ENCODE peak calls at places on chromosomes 5 and 9, in four cellular contexts. W is epithelial cell of esophagus, O is adrenal gland, M is DND-41. P is an unnamed sample.

GRCh38 chr9:109737295-109737694 is 42.7 kb upstream of the PALM2AKAP2 start:
- DNase-seq in W (no peak), O (no peak), M (no peak), P (no peak)

GRCh38 chr5:42994285-42995151 is 45.6 kb downstream of the ANXA2R start:
- DNase-seq in W (peak), O (peak), M (peak), P (peak)

GRCh38 chr9:137300607-137301085 is 1.4 kb downstream of the NRARP start:
- DNase-seq in W (no peak), O (no peak), M (no peak), P (no peak)

GRCh38 chr9:31372796-31373587 is 1011.5 kb upstream of the ACO1 start:
- DNase-seq in W (peak), O (no peak), M (no peak), P (no peak)

GRCh38 chr9:87567988-87568800 is 70.5 kb downstream of the DAPK1 start:
- DNase-seq in W (no peak), O (no peak), M (no peak), P (no peak)

GRCh38 chr5:79181419-79182022 is 54.4 kb upstream of the JMY start:
- DNase-seq in W (peak), O (no peak), M (no peak), P (no peak)

GRCh38 chr9:86034863-86035734 is 64.3 kb downstream of the GOLM1 start:
- DNase-seq in W (peak), O (peak), M (no peak), P (no peak)

GRCh38 chr9:136840877-136841645 is 1.2 kb upstream of the AJM1 start:
- DNase-seq in W (peak), O (peak), M (peak), P (no peak)

GRCh38 chr5:135930029-135930948 is 24.5 kb downstream of the LECT2 start:
- DNase-seq in W (no peak), O (peak), M (no peak), P (no peak)

GRCh38 chr9:132141364-132141947 is 20.4 kb upstream of the NTNG2 start:
- DNase-seq in W (no peak), O (no peak), M (no peak), P (no peak)

GRCh38 chr9:70455993-70456704 is 41.7 kb upstream of the KLF9 start:
- DNase-seq in W (no peak), O (no peak), M (no peak), P (no peak)

GRCh38 chr9:70403166-70403565 is 11.3 kb downstream of the KLF9 start:
- DNase-seq in W (no peak), O (no peak), M (no peak), P (no peak)

GRCh38 chr5:44603496-44604272 is 205.1 kb upstream of the MRPS30 start:
- DNase-seq in W (peak), O (no peak), M (no peak), P (no peak)

GRCh38 chr9:80485420-80485819 is 913.7 kb downstream of the TLE4 start:
- DNase-seq in W (peak), O (no peak), M (no peak), P (no peak)

GRCh38 chr9:16519001-16519400 is 351.5 kb downstream of the BNC2 start:
- DNase-seq in W (no peak), O (no peak), M (no peak), P (no peak)

GRCh38 chr5:159851053-159851452 is 65.2 kb upstream of the ADRA1B start:
- DNase-seq in W (peak), O (no peak), M (no peak), P (no peak)

GRCh38 chr9:137740311-137740710 is 121.5 kb downstream of the EHMT1 start:
- DNase-seq in W (no peak), O (no peak), M (no peak), P (no peak)

GRCh38 chr9:23123048-23123632 is 676.5 kb downstream of the DMRTA1 start:
- DNase-seq in W (peak), O (peak), M (peak), P (no peak)

GRCh38 chr9:125296843-125297372 is 35.3 kb downstream of the GAPVD1 start:
- DNase-seq in W (no peak), O (no peak), M (no peak), P (no peak)

GRCh38 chr5:58648846-58649245 is 66.0 kb downstream of the RAB3C start:
- DNase-seq in W (no peak), O (no peak), M (no peak), P (no peak)

GRCh38 chr5:126106032-126106431 is 317.2 kb upstream of the GRAMD2B start:
- DNase-seq in W (peak), O (no peak), M (no peak), P (no peak)

GRCh38 chr9:108113579-108113978 is 624.0 kb upstream of the KLF4 start:
- DNase-seq in W (no peak), O (no peak), M (no peak), P (no peak)

GRCh38 chr5:72453260-72453775 is 53.9 kb downstream of the ZNF366 start:
- DNase-seq in W (no peak), O (no peak), M (no peak), P (no peak)

GRCh38 chr9:83186354-83186753 is 123.4 kb upstream of the RASEF start:
- DNase-seq in W (no peak), O (no peak), M (no peak), P (no peak)

GRCh38 chr5:64754066-64754465 is 14.4 kb downstream of the SREK1IP1 start:
- DNase-seq in W (no peak), O (no peak), M (no peak), P (no peak)

GRCh38 chr9:85483214-85483613 is 258.5 kb downstream of the AGTPBP1 start:
- DNase-seq in W (peak), O (no peak), M (no peak), P (no peak)

GRCh38 chr9:35649431-35650340 is 1.0 kb downstream of the SIT1 start:
- DNase-seq in W (no peak), O (no peak), M (peak), P (no peak)

GRCh38 chr5:18375637-18376036 is 741.4 kb downstream of the TAF11L14 start:
- DNase-seq in W (no peak), O (no peak), M (no peak), P (no peak)

GRCh38 chr9:4297151-4297794 is 2.6 kb downstream of the GLIS3 start:
- DNase-seq in W (peak), O (peak), M (peak), P (no peak)
- TF ChIP-seq CTCF in W (peak), O (peak), M (peak), P (peak)

GRCh38 chr5:180784497-180785097 is 18.0 kb downstream of the MGAT1 start:
- DNase-seq in W (peak), O (peak), M (peak), P (peak)

GRCh38 chr5:180787025-180787424 is 15.6 kb downstream of the MGAT1 start:
- DNase-seq in W (no peak), O (no peak), M (no peak), P (no peak)

GRCh38 chr5:180785151-180785781 is 17.3 kb downstream of the MGAT1 start:
- DNase-seq in W (peak), O (peak), M (no peak), P (no peak)

GRCh38 chr5:180786398-180787005 is 16.1 kb downstream of the MGAT1 start:
- DNase-seq in W (no peak), O (no peak), M (no peak), P (no peak)

DNA sequence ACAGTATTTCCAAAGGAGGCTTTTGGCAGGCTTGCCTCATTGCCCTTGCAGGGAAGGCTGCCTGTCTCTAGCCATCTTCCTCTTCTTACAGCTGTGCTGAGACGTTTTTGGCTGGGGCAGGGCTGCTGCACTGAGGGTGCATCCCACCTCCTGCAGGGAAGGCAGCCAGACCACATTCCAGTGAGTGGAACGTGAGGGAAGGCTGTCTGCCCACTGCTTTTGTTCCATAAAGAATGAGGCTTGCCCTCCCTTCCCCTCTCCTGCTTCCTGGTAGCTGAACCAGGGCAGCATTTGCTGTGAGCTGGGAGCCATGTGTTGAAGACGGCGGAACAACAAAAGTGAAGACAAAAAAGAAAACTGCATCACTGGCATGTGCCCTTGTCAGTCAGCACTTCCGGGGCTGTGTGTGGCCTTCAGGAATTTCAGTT is 16.8 kb downstream of the MGAT1 start:
- DNase-seq in W (peak), O (no peak), M (no peak), P (no peak)
- H3K4me3 ChIP-seq in W (no peak), O (no peak), M (no peak), P (no peak)

DNA sequence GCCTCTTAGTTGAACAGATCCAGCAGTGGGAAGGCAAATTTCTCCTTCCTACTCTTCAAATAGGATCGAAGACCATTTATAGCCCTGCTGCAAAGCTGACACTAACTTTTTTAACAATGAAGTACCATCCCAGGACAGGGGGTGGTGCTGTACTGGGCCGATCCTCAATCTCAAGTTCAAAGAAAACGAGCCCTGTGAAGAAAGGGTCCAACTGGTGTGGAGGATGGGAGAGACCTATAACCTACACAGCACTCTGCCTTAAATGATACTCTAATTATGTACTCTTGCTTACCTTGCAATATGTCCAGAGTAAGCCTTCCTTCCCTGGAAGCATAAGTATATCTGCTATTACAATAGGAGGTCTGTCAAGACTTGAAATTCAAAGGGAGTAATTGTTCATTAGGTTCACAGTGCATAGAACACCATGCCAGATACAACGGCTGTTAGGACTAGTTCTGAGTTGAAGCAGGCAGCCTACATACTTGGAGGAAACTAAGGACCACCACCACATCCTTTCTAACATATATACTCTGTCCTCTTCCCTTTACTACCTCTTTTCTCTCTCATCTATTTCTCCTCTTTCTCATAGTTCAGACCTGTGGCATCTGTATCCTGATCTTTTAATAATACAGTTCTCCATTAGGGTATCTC is 6.2 kb downstream of the ETF1 start:
- DNase-seq in W (peak), O (no peak), M (no peak), P (no peak)
- TF ChIP-seq CTCF in W (peak), O (peak), M (peak), P (peak)

DNA sequence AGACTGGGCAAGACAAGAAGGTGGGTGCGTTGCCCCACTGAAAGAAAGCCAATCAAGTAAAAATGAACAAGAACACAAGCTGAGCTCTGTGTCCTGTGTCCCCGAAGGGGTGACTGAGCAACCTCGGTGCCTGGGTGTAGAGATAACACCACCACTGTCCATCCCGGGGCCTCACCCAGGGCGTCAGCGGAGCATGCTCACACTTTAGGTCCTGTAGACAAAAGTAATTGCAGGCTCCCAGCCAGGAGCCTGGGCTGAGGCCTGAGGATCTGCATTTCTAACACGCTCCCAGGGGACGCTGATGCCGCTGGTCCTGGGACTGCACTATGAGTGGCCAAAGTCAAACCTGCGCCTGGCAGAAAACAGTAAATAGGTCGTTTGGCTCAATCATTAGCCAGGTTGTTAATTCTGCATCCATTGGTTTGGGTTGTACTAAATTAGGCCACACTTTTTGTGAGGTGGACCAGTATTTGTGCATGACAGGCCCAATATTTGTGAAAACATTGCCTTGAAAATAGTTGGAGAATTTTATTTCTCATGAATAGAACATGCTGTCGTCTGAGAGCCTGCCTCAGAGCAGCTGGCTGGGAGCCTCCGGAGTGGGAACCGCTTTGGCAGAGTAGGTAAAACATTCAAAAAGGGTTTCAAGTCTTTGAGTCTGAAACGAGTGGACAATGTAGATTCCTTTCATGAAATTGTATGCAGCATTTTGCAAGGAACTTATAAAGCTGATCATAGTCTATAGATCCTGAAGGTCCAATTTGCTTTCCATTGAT is 38.3 kb downstream of the ANKRD33B start:
- DNase-seq in W (no peak), O (no peak), M (no peak), P (no peak)
- H3K4me3 ChIP-seq in W (no peak), O (no peak), M (no peak), P (no peak)

GRCh38 chr5:99104538-99105132 is 175.8 kb upstream of the CHD1 start:
- DNase-seq in W (peak), O (no peak), M (no peak), P (no peak)
- TF ChIP-seq CTCF in W (peak), O (peak), M (peak), P (peak)

GRCh38 chr9:76654051-76654461 is 110.2 kb upstream of the PCA3 start:
- DNase-seq in W (no peak), O (no peak), M (no peak), P (no peak)

GRCh38 chr9:76651114-76651697 is 113.0 kb upstream of the PCA3 start:
- DNase-seq in W (no peak), O (no peak), M (no peak), P (no peak)

GRCh38 chr9:76649894-76650293 is 114.3 kb upstream of the PCA3 start:
- DNase-seq in W (no peak), O (no peak), M (no peak), P (no peak)

GRCh38 chr9:76652894-76653293 is 111.3 kb upstream of the PCA3 start:
- DNase-seq in W (no peak), O (no peak), M (peak), P (no peak)

GRCh38 chr9:76650692-76651091 is 113.5 kb upstream of the PCA3 start:
- DNase-seq in W (no peak), O (no peak), M (peak), P (no peak)
- H3K4me3 ChIP-seq in W (no peak), O (no peak), M (no peak), P (no peak)